ENCODE peak calls at places on chromosome X, in eight cellular contexts. G is pancreas, Q is mucosa of descending colon, Y is psoas muscle, I is tibial artery, H is HCT116, B is RWPE2, L is WERI-Rb-1. C is an unnamed sample.

GRCh38 chrX:119478504-119478903 is 10.3 kb downstream of the SLC25A5 start:
- DNase-seq in G (no peak), Q (no peak), Y (no peak), I (no peak), H (no peak), B (no peak), L (no peak), C (no peak)

GRCh38 chrX:54530358-54530900 is 410 bp downstream of the GNL3L start:
- DNase-seq in G (peak; percentile 11), Q (peak; percentile 23), Y (no peak), I (no peak), H (no peak), B (no peak), L (no peak), C (no peak)

GRCh38 chrX:134172588-134173259 is 64.3 kb upstream of the CCDC160 start:
- DNase-seq in G (peak; percentile 12), Q (peak; percentile 31), Y (peak; percentile 20), I (no peak), H (no peak), B (no peak), L (no peak), C (no peak)

GRCh38 chrX:70134116-70134477 is 850 bp downstream of the IGBP1 start:
- DNase-seq in G (no peak), Q (peak; percentile 33), Y (no peak), I (no peak), H (no peak), B (no peak), L (no peak), C (no peak)

GRCh38 chrX:98299785-98300184 is 1416.1 kb downstream of the RPA4 start:
- DNase-seq in G (no peak), Q (no peak), Y (no peak), I (no peak), H (no peak), B (no peak), L (no peak), C (no peak)

GRCh38 chrX:28120076-28120475 is 138.8 kb upstream of the DCAF8L1 start:
- DNase-seq in G (no peak), Q (no peak), Y (no peak), I (no peak), H (peak; percentile 31), B (no peak), L (no peak), C (no peak)

GRCh38 chrX:155968106-155968714 is 29.3 kb upstream of the IL9R start:
- DNase-seq in G (no peak), Q (no peak), Y (no peak), I (no peak), H (no peak), B (no peak), L (peak; percentile 59), C (no peak)

GRCh38 chrX:11670316-11670715 is 4.6 kb upstream of the ARHGAP6 start:
- DNase-seq in G (no peak), Q (no peak), Y (no peak), I (no peak), H (no peak), B (no peak), L (no peak), C (no peak)

GRCh38 chrX:115894087-115894486 is 276.5 kb upstream of the AGTR2 start:
- DNase-seq in G (peak; percentile 66), Q (peak; percentile 25), Y (no peak), I (no peak), H (peak; percentile 2), B (no peak), L (peak; percentile 78), C (peak; percentile 13)

GRCh38 chrX:15816886-15817285 is 26.6 kb downstream of the ZRSR2 start:
- DNase-seq in G (no peak), Q (no peak), Y (no peak), I (no peak), H (no peak), B (no peak), L (no peak), C (no peak)

GRCh38 chrX:69153060-69153730 is 12.1 kb downstream of the PJA1 start:
- DNase-seq in G (no peak), Q (no peak), Y (no peak), I (no peak), H (no peak), B (peak; percentile 67), L (peak; percentile 63), C (no peak)

GRCh38 chrX:20361081-20361889 is 94.6 kb upstream of the RPS6KA3 start:
- DNase-seq in G (no peak), Q (no peak), Y (peak; percentile 17), I (peak; percentile 34), H (no peak), B (no peak), L (no peak), C (no peak)

GRCh38 chrX:16484338-16484737 is 165.6 kb upstream of the S100G start:
- DNase-seq in G (no peak), Q (no peak), Y (no peak), I (peak; percentile 21), H (peak; percentile 56), B (peak; percentile 54), L (no peak), C (peak; percentile 82)

GRCh38 chrX:153765138-153766079 is 1.4 kb downstream of the PLXNB3 start:
- DNase-seq in G (no peak), Q (peak; percentile 29), Y (peak; percentile 18), I (no peak), H (no peak), B (peak; percentile 33), L (peak; percentile 12), C (no peak)

GRCh38 chrX:111039606-111040005 is 56.4 kb upstream of the PAK3 start:
- DNase-seq in G (no peak), Q (no peak), Y (no peak), I (no peak), H (no peak), B (no peak), L (no peak), C (no peak)

GRCh38 chrX:46582964-46583363 is 9.4 kb downstream of the CHST7 start:
- DNase-seq in G (no peak), Q (no peak), Y (no peak), I (no peak), H (no peak), B (no peak), L (no peak), C (peak; percentile 64)

GRCh38 chrX:137195991-137196390 is 162.2 kb upstream of the GPR101 start:
- DNase-seq in G (no peak), Q (no peak), Y (no peak), I (no peak), H (no peak), B (no peak), L (no peak), C (no peak)

GRCh38 chrX:153864561-153865320 is 21.2 kb downstream of the L1CAM start:
- DNase-seq in G (no peak), Q (no peak), Y (no peak), I (no peak), H (no peak), B (no peak), L (peak; percentile 5), C (no peak)

GRCh38 chrX:65586491-65586890 is 51.9 kb upstream of the LAS1L start:
- DNase-seq in G (no peak), Q (no peak), Y (no peak), I (no peak), H (no peak), B (no peak), L (no peak), C (peak; percentile 24)

GRCh38 chrX:17567173-17567572 is 170.1 kb upstream of the SCML1 start:
- DNase-seq in G (no peak), Q (no peak), Y (peak; percentile 19), I (peak; percentile 36), H (no peak), B (no peak), L (no peak), C (no peak)

GRCh38 chrX:41332988-41333743 is 796 bp upstream of the DDX3X start:
- DNase-seq in G (peak; percentile 84), Q (peak; percentile 88), Y (peak; percentile 91), I (peak; percentile 84), H (peak; percentile 79), B (peak; percentile 80), L (peak; percentile 95), C (peak; percentile 46)

DNA sequence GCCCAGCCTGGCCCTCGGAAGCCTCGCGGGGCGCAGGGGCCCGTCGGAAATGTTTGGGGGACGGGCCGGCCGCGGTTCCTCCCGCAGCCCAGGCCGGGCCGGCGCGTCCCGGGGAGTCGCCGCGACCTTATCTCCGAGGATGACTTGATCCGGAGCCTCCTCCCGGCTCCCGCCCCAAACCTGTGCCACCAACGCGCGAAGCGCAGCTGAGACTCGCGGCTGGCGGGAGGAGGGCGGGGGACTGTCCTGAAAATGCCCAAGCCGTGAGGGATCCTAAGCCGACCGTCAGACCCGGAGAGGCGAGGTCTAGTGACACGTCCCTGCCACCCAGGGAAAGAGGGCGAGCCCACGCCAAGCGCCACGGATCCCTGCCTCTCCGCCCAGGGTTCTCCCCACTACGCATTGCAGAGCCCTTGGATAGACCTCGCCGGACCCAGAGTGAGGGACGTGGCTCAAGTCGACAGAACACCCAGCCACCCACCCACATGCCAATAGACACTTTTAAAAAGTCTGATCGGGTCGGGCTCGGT is 26.9 kb downstream of the UTP14A start:
- DNase-seq in G (peak; percentile 26), Q (peak; percentile 58), Y (peak; percentile 31), I (no peak), H (no peak), B (no peak), L (peak; percentile 43), C (no peak)
- H3K4me3 ChIP-seq in G (no peak overlapping the region), Q (peak overlapping the region; percentile 17), Y (peak overlapping the region; percentile 70), I (peak overlapping the region; percentile 66), H (peak overlapping the region; percentile 46), B (peak overlapping the region; percentile 55), L (peak overlapping the region; percentile 37), C (peak overlapping the region; percentile 39)

GRCh38 chrX:132612990-132613564 is 124.2 kb upstream of the MBNL3 start:
- DNase-seq in G (peak; percentile 53), Q (peak; percentile 47), Y (peak; percentile 45), I (peak; percentile 22), H (peak; percentile 12), B (no peak), L (peak; percentile 67), C (no peak)
- TF ChIP-seq CTCF in G (peak; percentile 41), Q (peak; percentile 9), Y (peak; percentile 50), I (no peak), H (peak; percentile 39), B (peak; percentile 42), L (peak; percentile 91), C (peak; percentile 67)

DNA sequence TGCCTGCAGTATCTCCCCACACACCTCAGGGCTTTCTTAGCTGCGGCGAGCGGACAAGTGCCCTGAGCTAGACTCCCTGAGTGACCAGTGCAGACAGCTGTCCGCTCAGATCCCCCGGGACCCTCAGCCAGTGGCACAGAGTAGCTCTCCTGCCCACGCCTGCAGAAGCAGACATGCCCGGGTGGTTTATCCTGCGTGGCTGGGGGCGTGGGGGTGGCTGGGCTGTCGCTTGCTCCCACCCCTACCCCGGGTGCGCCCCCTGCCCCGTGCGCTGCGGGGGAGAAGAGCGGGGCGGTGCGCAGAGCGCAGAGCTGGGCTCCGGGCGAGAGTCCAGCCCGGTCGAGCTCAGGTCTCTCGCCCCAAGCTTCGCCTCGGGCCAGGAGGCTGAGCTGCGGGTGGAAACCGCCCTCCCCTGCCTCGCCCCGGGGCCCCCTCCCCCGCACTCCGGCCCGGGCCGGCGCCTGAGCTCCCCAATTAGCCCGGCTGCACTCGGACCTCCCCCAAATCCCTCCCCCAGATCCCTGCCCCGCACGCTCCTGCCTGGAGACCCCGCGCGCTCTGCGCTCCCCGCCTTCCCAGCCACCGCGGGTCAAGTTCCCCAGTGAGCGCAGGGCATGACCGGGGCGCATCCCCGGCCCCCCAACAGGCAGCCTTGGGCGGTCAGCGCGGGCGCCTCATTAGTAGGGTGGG is 11.7 kb upstream of the SHOX start:
- DNase-seq in G (no peak), Q (no peak), Y (no peak), I (no peak), H (no peak), B (no peak), L (no peak), C (no peak)
- H3K4me3 ChIP-seq in G (no peak overlapping the region), Q (no peak overlapping the region), Y (no peak overlapping the region), I (no peak overlapping the region), H (no peak overlapping the region), B (no peak overlapping the region), L (no peak overlapping the region), C (no peak overlapping the region)

GRCh38 chrX:102341867-102342266 is 94.9 kb downstream of the NXF2 start:
- DNase-seq in G (no peak), Q (no peak), Y (no peak), I (no peak), H (no peak), B (no peak), L (no peak), C (no peak)
- TF ChIP-seq CTCF in G (no peak), Q (no peak), Y (no peak), I (no peak), H (no peak), B (no peak), L (no peak), C (peak; percentile 38)

C was measured in AG09309.